ENCODE peak calls at places on chromosomes 6 and 20, in five cellular contexts. T is choroid plexus epithelial cell, Y is mesothelial cell of epicardium, H is right atrium auricular region, I is Calu3. Z is an unnamed sample.

GRCh38 chr20:32831982-32832381 is 12.2 kb downstream of the MAPRE1 start:
- DNase-seq in T (no peak), Y (no peak), H (no peak), I (no peak), Z (no peak)

GRCh38 chr6:76275746-76276145 is 203.3 kb upstream of the IMPG1 start:
- DNase-seq in T (no peak), Y (no peak), H (no peak), I (no peak), Z (no peak)

GRCh38 chr6:85047818-85048217 is 283.4 kb upstream of the TBX18 start:
- DNase-seq in T (peak; percentile 7), Y (no peak), H (no peak), I (no peak), Z (no peak)

GRCh38 chr6:10993896-10994295 is 50.2 kb downstream of the ELOVL2 start:
- DNase-seq in T (no peak), Y (no peak), H (no peak), I (no peak), Z (no peak)

GRCh38 chr6:134004714-134005113 is 47.7 kb downstream of the SLC2A12 start:
- DNase-seq in T (no peak), Y (no peak), H (no peak), I (no peak), Z (no peak)

GRCh38 chr6:15026832-15027231 is 219.0 kb upstream of the JARID2 start:
- DNase-seq in T (peak; percentile 59), Y (no peak), H (no peak), I (no peak), Z (peak; percentile 89)

GRCh38 chr6:5099537-5099936 is 14.4 kb downstream of the PPP1R3G start:
- DNase-seq in T (no peak), Y (no peak), H (no peak), I (no peak), Z (no peak)

GRCh38 chr6:129567374-129567773 is 142.6 kb downstream of the ARHGAP18 start:
- DNase-seq in T (peak; percentile 60), Y (no peak), H (no peak), I (peak; percentile 35), Z (no peak)

GRCh38 chr6:76120302-76120701 is 47.8 kb upstream of the IMPG1 start:
- DNase-seq in T (no peak), Y (no peak), H (no peak), I (no peak), Z (no peak)

GRCh38 chr6:13384506-13384905 is 56.2 kb upstream of the TBC1D7 start:
- DNase-seq in T (no peak), Y (no peak), H (no peak), I (no peak), Z (no peak)

GRCh38 chr6:13384966-13385365 is 56.6 kb upstream of the TBC1D7 start:
- DNase-seq in T (no peak), Y (no peak), H (no peak), I (no peak), Z (no peak)

GRCh38 chr6:13378669-13379590 is 50.6 kb upstream of the TBC1D7 start:
- DNase-seq in T (no peak), Y (no peak), H (no peak), I (no peak), Z (no peak)

GRCh38 chr6:13380761-13381160 is 52.4 kb upstream of the TBC1D7 start:
- DNase-seq in T (no peak), Y (no peak), H (no peak), I (no peak), Z (no peak)

DNA sequence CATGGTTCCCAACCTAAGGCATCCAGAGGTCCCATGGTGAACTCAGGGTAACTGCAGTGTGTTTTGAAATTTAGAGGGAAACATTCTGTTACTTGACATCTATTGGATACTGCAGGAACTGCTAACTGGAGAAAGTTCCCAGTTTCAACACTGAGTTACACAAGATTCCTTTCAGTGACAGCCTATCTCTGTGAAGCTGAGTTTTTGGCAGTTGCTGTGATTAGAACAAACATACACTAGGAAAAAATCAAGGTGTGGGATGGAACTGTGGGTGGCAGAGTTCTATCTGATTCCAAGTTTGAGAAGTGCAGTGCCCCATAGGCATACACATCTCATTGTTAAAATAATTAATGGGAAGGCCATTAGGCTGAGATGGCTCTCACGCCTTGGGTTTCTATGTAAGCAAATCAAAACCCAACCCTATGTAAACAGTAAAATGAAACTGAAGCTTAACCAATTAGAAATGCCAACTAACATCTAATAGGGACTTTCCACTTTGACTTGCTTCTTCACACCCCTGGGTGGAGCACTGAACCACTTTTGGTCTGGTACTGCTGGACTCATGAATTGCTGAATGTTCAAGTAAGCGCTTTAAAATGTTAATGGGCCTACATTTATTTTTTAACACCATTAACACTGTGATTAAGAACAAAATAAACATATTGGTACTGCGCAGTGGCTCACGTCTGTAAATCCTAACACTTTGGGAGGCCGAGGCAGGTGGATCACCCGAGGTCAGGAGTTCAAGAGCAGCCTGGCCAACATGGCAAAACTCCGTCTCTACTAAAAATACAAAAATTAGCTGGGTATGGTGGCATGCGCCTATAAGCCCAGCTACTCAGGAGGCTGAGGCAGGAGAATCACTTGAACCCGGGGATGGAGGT is 55.2 kb upstream of the TBC1D7 start:
- DNase-seq in T (peak; percentile 67), Y (no peak), H (no peak), I (peak; percentile 32), Z (no peak)
- TF ChIP-seq CTCF in T (peak; percentile 43), Y (no peak), H (peak; percentile 43), I (no peak), Z (peak; percentile 23)

DNA sequence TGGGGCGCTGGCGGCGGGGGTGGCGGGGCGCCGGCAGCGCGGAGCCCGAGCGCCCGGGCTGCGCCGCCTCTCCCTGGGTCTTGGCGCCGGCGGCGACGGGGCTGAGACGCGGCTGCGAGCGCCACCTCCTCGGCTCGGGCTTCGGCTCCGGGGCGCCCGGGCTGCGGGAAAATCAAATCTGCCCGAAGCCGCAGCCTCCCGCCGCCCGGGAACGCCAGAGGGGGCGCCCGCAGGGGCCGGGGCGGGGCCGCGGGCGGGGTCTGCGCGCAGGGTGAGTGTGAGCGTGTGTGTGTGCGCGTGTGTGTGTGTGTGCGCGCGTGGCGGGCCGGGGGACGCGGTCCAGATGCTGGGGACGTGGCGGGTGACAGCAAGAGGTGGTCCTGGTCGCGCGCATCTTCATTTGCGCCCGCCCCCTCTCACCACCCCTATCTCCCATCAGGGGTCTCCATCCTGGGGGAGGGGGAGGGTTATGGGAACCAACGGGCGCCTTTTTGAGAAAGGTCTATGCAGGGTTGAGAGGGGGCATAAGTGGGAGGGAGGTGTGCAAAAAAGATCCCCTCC is 655 bp upstream of the CPNE5 start:
- DNase-seq in T (no peak), Y (peak; percentile 70), H (no peak), I (peak; percentile 67), Z (no peak)
- TF ChIP-seq CTCF in T (peak; percentile 3), Y (no peak), H (peak; percentile 49), I (peak; percentile 63), Z (peak; percentile 30)

GRCh38 chr6:154996841-154997311 is 1.8 kb downstream of the TIAM2 start:
- DNase-seq in T (no peak), Y (no peak), H (no peak), I (no peak), Z (no peak)

GRCh38 chr6:154993710-154994109 is 1.4 kb upstream of the TIAM2 start:
- DNase-seq in T (no peak), Y (no peak), H (no peak), I (no peak), Z (no peak)

GRCh38 chr6:154993026-154993425 is 2.1 kb upstream of the TIAM2 start:
- DNase-seq in T (peak; percentile 38), Y (no peak), H (no peak), I (peak; percentile 44), Z (no peak)

GRCh38 chr6:154994881-154995240 is 254 bp upstream of the TIAM2 start:
- DNase-seq in T (no peak), Y (no peak), H (no peak), I (no peak), Z (no peak)

GRCh38 chr6:154995241-154996162 is at the start of gene TIAM2:
- DNase-seq in T (no peak), Y (peak; percentile 56), H (no peak), I (peak; percentile 28), Z (peak; percentile 84)
- TF ChIP-seq CTCF in T (no peak), Y (no peak), H (no peak), I (no peak), Z (no peak)

DNA sequence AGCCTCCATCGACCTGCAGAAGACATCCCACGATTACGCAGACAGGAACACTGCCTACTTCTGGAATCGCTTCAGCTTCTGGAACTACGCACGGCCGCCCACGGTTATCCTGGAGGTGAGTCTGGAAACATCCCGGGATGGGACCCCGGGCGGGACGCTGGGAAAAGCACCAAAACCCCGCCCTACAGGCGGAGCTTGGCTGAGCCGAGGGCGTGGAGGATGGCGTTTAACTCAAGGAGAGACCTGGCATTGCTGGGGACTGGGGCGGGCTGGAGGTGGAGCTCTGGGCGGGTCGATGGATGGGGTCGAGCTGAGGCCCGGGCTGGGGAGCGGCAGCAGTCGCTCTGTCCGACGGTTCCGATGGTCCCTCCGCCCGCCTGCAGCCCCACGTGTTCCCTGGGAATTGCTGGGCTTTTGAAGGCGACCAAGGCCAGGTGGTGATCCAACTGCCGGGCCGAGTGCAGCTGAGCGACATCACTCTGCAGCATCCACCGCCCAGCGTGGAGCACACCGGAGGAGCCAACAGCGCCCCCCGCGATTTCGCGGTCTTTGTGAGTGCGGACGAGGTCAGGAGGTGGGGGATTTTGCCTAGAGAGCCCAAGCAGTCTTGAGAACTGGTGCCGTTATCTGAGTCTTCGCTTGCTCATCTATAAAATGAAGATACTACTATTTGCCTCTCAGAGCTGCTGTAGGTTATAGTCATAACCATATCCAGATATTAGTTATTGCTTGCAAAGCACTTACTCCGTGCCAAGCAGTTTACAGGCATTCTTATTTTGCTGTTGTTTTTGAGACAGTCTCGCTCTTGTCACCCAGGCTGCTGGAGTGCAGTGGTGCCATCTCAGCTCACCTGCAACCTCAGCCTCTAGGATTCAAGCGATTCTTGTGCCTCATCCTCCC is 3.8 kb downstream of the SPAG4 start:
- DNase-seq in T (peak; percentile 83), Y (peak; percentile 76), H (peak; percentile 79), I (peak; percentile 96), Z (no peak)
- TF ChIP-seq CTCF in T (peak; percentile 55), Y (no peak), H (peak; percentile 50), I (peak; percentile 60), Z (peak; percentile 45)

GRCh38 chr6:3751730-3752537 is 421 bp upstream of the PXDC1 start:
- DNase-seq in T (peak; percentile 94), Y (peak; percentile 85), H (peak; percentile 94), I (peak; percentile 86), Z (peak; percentile 97)
- TF ChIP-seq CTCF in T (peak; percentile 41), Y (peak; percentile 64), H (peak; percentile 50), I (peak; percentile 21), Z (peak; percentile 51)